ENCODE peak calls at places on chromosome 12, in eight cellular contexts. C is IMR-90, W is thyroid gland, I is esophagus squamous epithelium, H is HL-60, R is left ventricle myocardium inferior, K is right lobe of liver, Q is heart left ventricle. X is an unnamed sample.

GRCh38 chr12:49389092-49389703 is 21.9 kb downstream of the SPATS2 start:
- DNase-seq in C (no peak), W (peak), I (no peak), H (no peak), R (peak), K (no peak), Q (peak), X (no peak)

GRCh38 chr12:7667025-7667575 is 1.4 kb upstream of the APOBEC1 start:
- DNase-seq in C (no peak), W (no peak), I (no peak), H (no peak), R (no peak), K (no peak), Q (no peak), X (no peak)

GRCh38 chr12:49827351-49828099 is 688 bp downstream of the NCKAP5L start:
- DNase-seq in C (peak), W (peak), I (no peak), H (peak), R (peak), K (peak), Q (peak), X (peak)

GRCh38 chr12:6452245-6452731 is 446 bp downstream of the TAPBPL start:
- DNase-seq in C (no peak), W (peak), I (no peak), H (no peak), R (no peak), K (peak), Q (peak), X (peak)

GRCh38 chr12:11746024-11746771 is 96.7 kb downstream of the ETV6 start:
- DNase-seq in C (peak), W (no peak), I (no peak), H (peak), R (no peak), K (no peak), Q (no peak), X (no peak)

GRCh38 chr12:65229441-65229840 is 49.0 kb upstream of the MSRB3 start:
- DNase-seq in C (peak), W (no peak), I (no peak), H (no peak), R (no peak), K (no peak), Q (no peak), X (no peak)

GRCh38 chr12:7114008-7114407 is 5.0 kb upstream of the C1RL start:
- DNase-seq in C (no peak), W (no peak), I (no peak), H (no peak), R (no peak), K (no peak), Q (no peak), X (no peak)

GRCh38 chr12:2177003-2177402 is 124.2 kb downstream of the CACNA1C start:
- DNase-seq in C (no peak), W (no peak), I (no peak), H (no peak), R (no peak), K (no peak), Q (no peak), X (no peak)

GRCh38 chr12:75923964-75924666 is 107.5 kb downstream of the PHLDA1 start:
- DNase-seq in C (no peak), W (no peak), I (no peak), H (peak), R (no peak), K (no peak), Q (no peak), X (no peak)

GRCh38 chr12:25648460-25648859 is 95.4 kb upstream of the LMNTD1 start:
- DNase-seq in C (peak), W (peak), I (no peak), H (no peak), R (peak), K (no peak), Q (no peak), X (no peak)

GRCh38 chr12:47731723-47732122 is 6.4 kb upstream of the ENDOU start:
- DNase-seq in C (no peak), W (no peak), I (no peak), H (no peak), R (no peak), K (no peak), Q (no peak), X (no peak)

GRCh38 chr12:72511906-72512305 is 239.7 kb downstream of the TRHDE start:
- DNase-seq in C (peak), W (no peak), I (no peak), H (no peak), R (no peak), K (no peak), Q (no peak), X (no peak)

GRCh38 chr12:17381211-17381610 is 708.8 kb downstream of the RERGL start:
- DNase-seq in C (no peak), W (no peak), I (no peak), H (no peak), R (no peak), K (no peak), Q (no peak), X (no peak)

GRCh38 chr12:6821674-6822433 is at the start of gene GPR162:
- DNase-seq in C (peak), W (peak), I (no peak), H (no peak), R (peak), K (no peak), Q (peak), X (peak)

GRCh38 chr12:109182041-109182839 is 65.9 kb downstream of the ACACB start:
- DNase-seq in C (no peak), W (peak), I (no peak), H (no peak), R (no peak), K (no peak), Q (no peak), X (no peak)

GRCh38 chr12:116241157-116241772 is 36.2 kb downstream of the MED13L start:
- DNase-seq in C (no peak), W (no peak), I (no peak), H (no peak), R (no peak), K (no peak), Q (no peak), X (no peak)

GRCh38 chr12:55549302-55549701 is at the start of gene OR6C4:
- DNase-seq in C (no peak), W (no peak), I (no peak), H (no peak), R (no peak), K (no peak), Q (no peak), X (no peak)

GRCh38 chr12:18146375-18146774 is 56.4 kb upstream of the RERGL start:
- DNase-seq in C (no peak), W (no peak), I (no peak), H (peak), R (no peak), K (no peak), Q (no peak), X (no peak)

GRCh38 chr12:95955549-95956159 is 12.5 kb downstream of the AMDHD1 start:
- DNase-seq in C (no peak), W (no peak), I (no peak), H (no peak), R (no peak), K (no peak), Q (no peak), X (no peak)

GRCh38 chr12:125222876-125223275 is 157.6 kb downstream of the AACS start:
- DNase-seq in C (no peak), W (no peak), I (no peak), H (no peak), R (no peak), K (no peak), Q (no peak), X (no peak)

GRCh38 chr12:130013771-130014484 is 110.1 kb upstream of the TMEM132D start:
- DNase-seq in C (no peak), W (peak), I (no peak), H (no peak), R (peak), K (no peak), Q (no peak), X (no peak)

GRCh38 chr12:45789025-45789424 is 59.5 kb downstream of the ARID2 start:
- DNase-seq in C (peak), W (no peak), I (no peak), H (peak), R (no peak), K (no peak), Q (no peak), X (no peak)

GRCh38 chr12:77087427-77087826 is 22.1 kb upstream of the E2F7 start:
- DNase-seq in C (peak), W (no peak), I (no peak), H (no peak), R (no peak), K (no peak), Q (no peak), X (no peak)

GRCh38 chr12:57158665-57159064 is 11.2 kb upstream of the LRP1-AS start:
- DNase-seq in C (no peak), W (no peak), I (no peak), H (no peak), R (no peak), K (no peak), Q (no peak), X (no peak)

GRCh38 chr12:64088431-64089349 is 133.4 kb downstream of the KICS2 start:
- DNase-seq in C (peak), W (peak), I (peak), H (peak), R (peak), K (no peak), Q (peak), X (peak)

GRCh38 chr12:57896437-57897201 is 44.7 kb upstream of the ATP23 start:
- DNase-seq in C (peak), W (peak), I (no peak), H (no peak), R (peak), K (peak), Q (peak), X (peak)

GRCh38 chr12:78568326-78569020 is 296.1 kb upstream of the SYT1 start:
- DNase-seq in C (peak), W (no peak), I (no peak), H (no peak), R (no peak), K (no peak), Q (no peak), X (no peak)

GRCh38 chr12:100504820-100505219 is 31.2 kb downstream of the NR1H4 start:
- DNase-seq in C (no peak), W (no peak), I (no peak), H (no peak), R (no peak), K (peak), Q (no peak), X (no peak)

GRCh38 chr12:41014643-41015020 is 173.5 kb upstream of the PDZRN4 start:
- DNase-seq in C (peak), W (no peak), I (no peak), H (no peak), R (no peak), K (no peak), Q (no peak), X (no peak)

GRCh38 chr12:41013921-41014642 is 174.0 kb upstream of the PDZRN4 start:
- DNase-seq in C (no peak), W (no peak), I (no peak), H (no peak), R (no peak), K (no peak), Q (no peak), X (no peak)

GRCh38 chr12:41008472-41008871 is 179.6 kb upstream of the PDZRN4 start:
- DNase-seq in C (no peak), W (no peak), I (no peak), H (no peak), R (no peak), K (no peak), Q (no peak), X (no peak)

DNA sequence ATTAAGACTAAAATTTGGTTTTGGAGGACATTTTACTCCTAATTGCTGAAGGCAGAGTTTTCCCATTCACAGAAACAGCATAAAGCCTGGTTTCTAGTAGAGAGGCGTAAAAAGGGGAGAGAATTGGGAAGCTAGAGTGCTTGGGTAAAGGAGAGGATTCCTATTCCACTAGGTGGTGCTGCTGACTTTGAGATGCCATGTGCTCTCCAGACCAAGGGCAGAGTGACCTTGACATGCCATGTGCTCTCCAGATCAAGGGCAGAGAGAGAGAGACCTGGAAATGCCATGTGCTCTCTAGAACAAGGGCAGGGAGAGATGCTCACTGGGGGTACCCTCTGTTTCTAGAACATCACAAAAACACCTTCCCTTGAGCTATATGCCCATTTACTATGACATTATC is 176.2 kb upstream of the PDZRN4 start:
- DNase-seq in C (no peak), W (no peak), I (no peak), H (no peak), R (no peak), K (no peak), Q (no peak), X (no peak)
- TF ChIP-seq CTCF in C (peak), W (no peak), I (no peak), H (no peak), R (no peak), K (no peak), Q (no peak), X (no peak)

GRCh38 chr12:79838359-79838758 is 96.5 kb downstream of the PPP1R12A start:
- DNase-seq in C (no peak), W (no peak), I (no peak), H (no peak), R (no peak), K (no peak), Q (no peak), X (no peak)

GRCh38 chr12:79837575-79837974 is 97.3 kb downstream of the PPP1R12A start:
- DNase-seq in C (no peak), W (no peak), I (no peak), H (no peak), R (no peak), K (no peak), Q (no peak), X (no peak)

GRCh38 chr12:79830425-79830824 is 104.5 kb downstream of the PPP1R12A start:
- DNase-seq in C (no peak), W (no peak), I (no peak), H (no peak), R (no peak), K (no peak), Q (no peak), X (no peak)

GRCh38 chr12:79835377-79835843 is 99.5 kb downstream of the PPP1R12A start:
- DNase-seq in C (no peak), W (no peak), I (no peak), H (no peak), R (no peak), K (no peak), Q (no peak), X (no peak)

DNA sequence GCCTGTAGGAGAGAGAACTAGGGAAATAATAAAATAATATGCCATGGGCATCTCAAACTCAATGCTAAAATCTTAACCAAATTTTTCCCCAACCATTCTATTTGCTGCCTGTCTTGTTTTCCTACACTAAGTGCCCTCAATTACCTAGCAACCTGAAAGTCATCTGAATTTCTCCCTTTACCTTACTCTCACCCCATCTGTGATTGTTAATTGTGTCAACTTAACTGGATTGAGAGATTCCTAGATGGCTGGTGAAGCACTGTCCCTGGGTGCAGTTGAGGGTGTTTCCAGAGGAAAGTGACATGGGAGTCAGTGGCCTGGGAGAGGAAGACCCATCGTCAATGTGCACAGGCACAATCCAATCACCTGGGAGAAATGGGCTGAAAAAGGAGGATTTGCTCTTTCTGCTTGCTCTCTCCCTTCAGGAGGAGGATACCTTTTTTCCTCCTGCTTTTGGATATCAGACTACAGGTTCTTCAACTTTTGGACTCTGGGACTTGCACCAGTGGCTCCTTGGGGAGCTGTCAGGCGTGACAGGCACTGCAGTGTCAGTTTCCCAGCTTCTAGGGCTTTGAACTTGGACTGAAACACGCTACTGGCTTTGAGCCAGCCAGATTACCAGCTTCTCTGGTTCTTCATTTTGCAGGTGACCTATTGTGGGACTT is 100.1 kb downstream of the PPP1R12A start:
- DNase-seq in C (no peak), W (peak), I (no peak), H (no peak), R (no peak), K (no peak), Q (no peak), X (no peak)
- H3K27ac ChIP-seq in C (no peak), W (peak), I (peak), H (no peak), R (peak), K (no peak), Q (no peak), X (no peak)

GRCh38 chr12:68896881-68897540 is 36.0 kb downstream of the CPM start:
- DNase-seq in C (no peak), W (no peak), I (no peak), H (no peak), R (no peak), K (no peak), Q (no peak), X (no peak)

GRCh38 chr12:68901551-68901950 is 31.4 kb downstream of the CPM start:
- DNase-seq in C (no peak), W (no peak), I (no peak), H (no peak), R (no peak), K (no peak), Q (no peak), X (no peak)

GRCh38 chr12:68901145-68901544 is 31.8 kb downstream of the CPM start:
- DNase-seq in C (no peak), W (no peak), I (no peak), H (no peak), R (no peak), K (no peak), Q (no peak), X (no peak)

GRCh38 chr12:68900241-68900640 is 32.7 kb downstream of the CPM start:
- DNase-seq in C (no peak), W (no peak), I (no peak), H (no peak), R (no peak), K (no peak), Q (no peak), X (no peak)

DNA sequence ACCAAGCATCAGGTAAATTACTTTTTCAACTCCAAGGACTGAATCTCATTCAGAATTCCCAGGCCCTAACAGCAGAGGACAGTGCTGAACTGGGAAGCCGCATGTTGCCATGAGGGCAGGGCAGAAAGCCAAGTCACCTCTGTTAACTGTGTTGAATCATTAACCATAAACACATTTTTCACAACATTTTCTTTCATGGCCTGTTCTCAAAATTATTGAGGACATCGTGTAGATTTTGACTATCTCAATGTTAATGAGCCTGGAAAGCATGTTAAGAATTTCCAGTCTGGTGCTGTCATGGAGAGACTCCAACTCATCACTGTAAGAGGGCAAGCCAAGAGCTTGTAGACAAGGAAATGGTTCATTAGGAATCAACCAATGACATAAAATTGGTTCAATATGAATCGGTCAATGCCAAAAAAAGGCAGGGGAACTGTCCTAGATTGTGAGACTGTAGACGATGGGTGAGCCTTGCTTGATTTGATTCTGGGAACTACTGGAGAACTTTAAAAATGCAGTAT is 33.7 kb downstream of the CPM start:
- DNase-seq in C (peak), W (peak), I (no peak), H (no peak), R (no peak), K (peak), Q (no peak), X (peak)
- TF ChIP-seq CTCF in C (peak), W (no peak), I (no peak), H (no peak), R (peak), K (peak), Q (no peak), X (peak)

GRCh38 chr12:92506460-92506859 is 196.3 kb upstream of the PLEKHG7 start:
- DNase-seq in C (no peak), W (no peak), I (no peak), H (no peak), R (no peak), K (no peak), Q (no peak), X (no peak)
- H3K27ac ChIP-seq in C (peak), W (no peak), I (peak), H (peak), R (peak), K (peak), Q (peak), X (no peak)

GRCh38 chr12:89245090-89245489 is 107.2 kb downstream of the DUSP6 start:
- DNase-seq in C (peak), W (no peak), I (no peak), H (peak), R (no peak), K (no peak), Q (no peak), X (no peak)
- TF ChIP-seq CTCF in C (no peak), W (no peak), I (no peak), H (no peak), R (no peak), K (no peak), Q (no peak), X (no peak)

GRCh38 chr12:42382013-42382696 is 56.2 kb downstream of the PPHLN1 start:
- DNase-seq in C (peak), W (no peak), I (no peak), H (peak), R (no peak), K (no peak), Q (no peak), X (no peak)
- H3K27ac ChIP-seq in C (no peak), W (no peak), I (no peak), H (peak), R (no peak), K (no peak), Q (no peak), X (no peak)

GRCh38 chr12:80632835-80633234 is 74.6 kb upstream of the MYF6 start:
- DNase-seq in C (no peak), W (peak), I (no peak), H (no peak), R (no peak), K (no peak), Q (no peak), X (no peak)
- TF ChIP-seq CTCF in C (no peak), W (no peak), I (peak), H (peak), R (no peak), K (peak), Q (no peak), X (no peak)

DNA sequence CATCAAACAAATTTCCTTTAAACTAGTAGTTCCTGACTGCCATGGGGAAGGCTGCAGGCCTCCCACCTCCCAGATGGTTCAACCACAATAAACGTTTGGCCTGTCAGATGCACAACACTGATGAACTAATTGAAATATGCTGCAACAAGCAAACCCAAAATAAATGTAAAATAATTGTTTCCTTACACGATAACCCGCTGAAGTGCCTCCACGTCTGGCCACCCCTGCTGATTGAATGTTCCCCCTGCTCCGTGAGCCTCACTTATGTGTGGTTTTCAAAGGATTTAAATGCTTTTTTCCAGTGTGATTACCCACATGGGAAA is 8.4 kb downstream of the PITPNM2 start:
- DNase-seq in C (no peak), W (no peak), I (no peak), H (no peak), R (no peak), K (no peak), Q (no peak), X (peak)
- H3K27ac ChIP-seq in C (no peak), W (peak), I (peak), H (no peak), R (peak), K (peak), Q (peak), X (peak)

GRCh38 chr12:131133994-131134393 is 180.3 kb downstream of the ADGRD1 start:
- DNase-seq in C (no peak), W (no peak), I (no peak), H (no peak), R (no peak), K (no peak), Q (no peak), X (peak)
- TF ChIP-seq CTCF in C (no peak), W (no peak), I (no peak), H (no peak), R (no peak), K (no peak), Q (no peak), X (no peak)

X was measured in ovary.